ENCODE peak calls at places on chromosomes 1 and 21, in five cellular contexts. O, P, U, G and A are unnamed samples.

GRCh38 chr1:24963099-24963872 is 33.2 kb upstream of the RUNX3 start:
- DNase-seq in G (no peak), U (no peak), O (no peak), P (no peak), A (peak; percentile 74)

GRCh38 chr1:19384113-19384512 is 72.0 kb downstream of the SLC66A1 start:
- DNase-seq in U (no peak), P (peak; percentile 20), G (peak; percentile 67), O (peak; percentile 77), A (no peak)

GRCh38 chr1:152533327-152533938 is 19.2 kb downstream of the CRCT1 start:
- DNase-seq in O (no peak), U (peak; percentile 56), G (peak; percentile 66), P (peak; percentile 87), A (peak; percentile 24)

GRCh38 chr1:18618546-18619466 is 11.8 kb upstream of the PAX7 start:
- DNase-seq in P (peak; percentile 82), G (no peak), U (peak; percentile 38), O (no peak), A (no peak)

GRCh38 chr1:109262231-109263010 is 13.1 kb downstream of the CELSR2 start:
- DNase-seq in U (no peak), O (no peak), G (no peak), P (no peak), A (no peak)

GRCh38 chr1:170267317-170267716 is 121.6 kb downstream of the NTMT2 start:
- DNase-seq in U (peak; percentile 19), G (peak; percentile 20), O (no peak), P (no peak), A (no peak)

GRCh38 chr1:226491093-226491850 is 57.3 kb upstream of the STUM start:
- DNase-seq in O (no peak), G (no peak), U (no peak), P (no peak), A (peak; percentile 72)

GRCh38 chr1:37795340-37796110 is 1.9 kb downstream of the MANEAL start:
- DNase-seq in P (no peak), G (peak; percentile 62), U (no peak), O (peak; percentile 77), A (no peak)

GRCh38 chr1:219430419-219430818 is 182.5 kb downstream of the ZC3H11B start:
- DNase-seq in U (no peak), P (no peak), G (no peak), O (no peak), A (no peak)

GRCh38 chr1:106038260-106038659 is 1018.2 kb upstream of the PRMT6 start:
- DNase-seq in P (no peak), O (no peak), G (no peak), U (no peak), A (no peak)

GRCh38 chr1:203327684-203328457 is 22.6 kb downstream of the BTG2 start:
- DNase-seq in G (peak; percentile 66), O (peak; percentile 75), U (no peak), P (peak; percentile 68), A (no peak)

GRCh38 chr1:94063379-94063778 is 57.6 kb downstream of the ABCA4 start:
- DNase-seq in U (peak; percentile 51), G (peak; percentile 74), P (peak; percentile 52), O (peak; percentile 72), A (no peak)

GRCh38 chr21:44557491-44558328 is 885 bp downstream of the KRTAP10-3 start:
- DNase-seq in G (no peak), U (no peak), O (no peak), P (no peak), A (no peak)

GRCh38 chr1:182624582-182624981 is 20.4 kb upstream of the RGS16 start:
- DNase-seq in O (no peak), G (no peak), U (no peak), P (no peak), A (no peak)

GRCh38 chr1:207393610-207394009 is 60.5 kb upstream of the CR2 start:
- DNase-seq in O (peak; percentile 57), P (peak; percentile 100), G (peak; percentile 94), U (peak; percentile 53), A (no peak)

GRCh38 chr21:22083899-22084298 is 1085.7 kb downstream of the NCAM2 start:
- DNase-seq in G (no peak), P (no peak), O (no peak), U (no peak), A (no peak)

GRCh38 chr1:8939362-8939995 is 6.2 kb upstream of the CA6 start:
- DNase-seq in G (no peak), P (peak; percentile 80), O (no peak), U (no peak), A (no peak)

GRCh38 chr1:72432645-72433267 is 150.4 kb upstream of the NEGR1 start:
- DNase-seq in G (no peak), P (no peak), O (no peak), U (no peak), A (no peak)

GRCh38 chr21:15332572-15332971 is 267.8 kb upstream of the NRIP1 start:
- DNase-seq in P (no peak), O (no peak), U (no peak), G (no peak), A (no peak)

GRCh38 chr1:147246910-147247655 is 4.6 kb downstream of the CHD1L start:
- DNase-seq in U (no peak), O (no peak), P (no peak), G (no peak), A (peak; percentile 45)

GRCh38 chr1:85151446-85151845 is 49.4 kb downstream of the SYDE2 start:
- DNase-seq in U (no peak), P (no peak), O (no peak), G (no peak), A (no peak)

GRCh38 chr1:27600500-27601175 is 3.3 kb downstream of the AHDC1 start:
- DNase-seq in U (no peak), O (peak; percentile 52), G (no peak), P (no peak), A (peak; percentile 62)

GRCh38 chr1:109784551-109785252 is 21.0 kb upstream of the EPS8L3 start:
- DNase-seq in U (no peak), G (no peak), P (no peak), O (no peak), A (no peak)

GRCh38 chr1:16073490-16074104 is at the start of gene FAM131C:
- DNase-seq in P (peak; percentile 54), O (peak; percentile 78), G (peak; percentile 72), U (no peak), A (peak; percentile 51)

GRCh38 chr1:93625582-93626327 is 55.9 kb downstream of the BCAR3 start:
- DNase-seq in P (peak; percentile 60), U (no peak), G (peak; percentile 89), O (no peak), A (no peak)

GRCh38 chr1:168261390-168261789 is 19.3 kb upstream of the TBX19 start:
- DNase-seq in O (no peak), U (no peak), G (peak; percentile 68), P (peak; percentile 68), A (no peak)

GRCh38 chr1:160171352-160171751 is 19.0 kb upstream of the CASQ1 start:
- DNase-seq in O (no peak), U (no peak), G (peak; percentile 80), P (peak; percentile 27), A (no peak)
- TF ChIP-seq EZH2phosphoT487 in O (no peak), U (no peak), G (no peak), P (no peak), A (no peak)

DNA sequence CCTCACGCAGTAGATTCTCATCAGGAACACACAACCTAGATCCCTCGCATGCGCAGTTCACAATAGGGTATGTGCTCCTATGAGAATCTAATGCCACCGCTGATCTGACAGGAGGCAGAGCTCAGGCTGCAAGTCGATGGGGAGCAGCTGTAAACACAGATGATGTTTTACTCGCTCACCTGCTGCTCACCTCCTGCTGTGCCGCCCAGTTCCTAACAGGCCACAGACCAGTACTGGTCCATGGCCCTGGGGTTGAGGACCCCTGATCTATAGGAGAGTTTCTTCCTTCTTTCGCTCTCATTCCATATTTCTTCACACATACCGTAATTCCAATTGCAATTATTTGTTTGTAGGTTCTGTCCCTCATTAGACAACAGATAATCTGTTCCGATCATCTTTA is 103.4 kb downstream of the CLEC20A start:
- DNase-seq in U (no peak), G (no peak), O (no peak), P (no peak), A (no peak)
- H3K4me2 ChIP-seq in U (no peak overlapping the region), G (no peak overlapping the region), O (no peak overlapping the region), P (no peak overlapping the region), A (no peak overlapping the region)

GRCh38 chr1:53430779-53431178 is 28.4 kb upstream of the DMRTB1 start:
- DNase-seq in P (no peak), U (no peak), G (no peak), O (no peak), A (no peak)

GRCh38 chr1:53431725-53432306 is 27.4 kb upstream of the DMRTB1 start:
- DNase-seq in P (no peak), U (no peak), G (no peak), O (no peak), A (no peak)

GRCh38 chr1:53438427-53439336 is 20.5 kb upstream of the DMRTB1 start:
- DNase-seq in O (no peak), U (no peak), G (no peak), P (no peak), A (no peak)

GRCh38 chr1:53431244-53431643 is 28.0 kb upstream of the DMRTB1 start:
- DNase-seq in G (no peak), U (no peak), P (no peak), O (no peak), A (no peak)

DNA sequence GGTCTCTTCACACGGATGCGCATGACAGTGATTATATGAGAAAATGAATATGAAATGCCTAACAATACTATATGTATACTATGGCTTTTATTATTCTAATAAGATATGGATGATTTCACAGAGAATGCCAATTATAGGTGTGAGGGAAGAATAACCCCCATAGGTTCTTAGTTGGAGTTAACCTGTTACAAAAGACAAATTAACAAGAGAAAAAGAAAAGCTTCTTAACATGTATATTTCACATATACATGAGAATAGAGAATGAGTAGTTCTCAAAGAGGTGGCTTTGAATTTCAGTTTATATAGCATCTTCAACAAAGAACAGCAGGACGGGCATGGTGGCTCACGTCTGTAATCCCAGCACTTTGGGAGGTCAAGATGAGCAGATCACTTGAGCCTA is 24.0 kb upstream of the DMRTB1 start:
- DNase-seq in G (no peak), P (no peak), U (no peak), O (no peak), A (no peak)
- TF ChIP-seq EZH2phosphoT487 in G (no peak), P (no peak), U (no peak), O (no peak), A (no peak)

GRCh38 chr21:26939532-26940181 is 27.2 kb downstream of the ADAMTS5 start:
- DNase-seq in O (no peak), G (peak; percentile 84), P (peak; percentile 2), U (no peak), A (no peak)
- H3K4me2 ChIP-seq in O (peak overlapping the region; percentile 5), G (peak overlapping the region; percentile 70), P (no peak overlapping the region), U (no peak overlapping the region), A (no peak overlapping the region)

GRCh38 chr1:193113258-193113991 is 8.2 kb upstream of the GLRX2 start:
- DNase-seq in P (no peak), O (no peak), U (no peak), G (no peak), A (no peak)

GRCh38 chr1:193118194-193118593 is 3.6 kb upstream of the CDC73 start:
- DNase-seq in U (no peak), G (no peak), O (no peak), P (no peak), A (no peak)

GRCh38 chr1:193113992-193114332 is 7.9 kb upstream of the CDC73 start:
- DNase-seq in U (no peak), P (no peak), G (no peak), O (no peak), A (no peak)

GRCh38 chr1:193114485-193115095 is 7.2 kb upstream of the CDC73 start:
- DNase-seq in O (no peak), U (no peak), G (no peak), P (peak; percentile 64), A (no peak)

GRCh38 chr1:193115629-193116227 is 6.1 kb upstream of the CDC73 start:
- DNase-seq in U (peak; percentile 93), P (peak; percentile 92), O (peak; percentile 83), G (peak; percentile 99), A (no peak)
- TF ChIP-seq EZH2phosphoT487 in U (no peak), P (no peak), O (no peak), G (no peak), A (no peak)